ENCODE peak calls at places on chromosome 1, in seven cellular contexts. T, M, X, A, I, B and R are unnamed samples.

GRCh38 chr1:17429183-17429582 is 10.3 kb downstream of the RCC2 start:
- DNase-seq in B (no peak), M (no peak), X (no peak), A (no peak), T (no peak), I (no peak), R (no peak)

GRCh38 chr1:89758127-89758526 is 62.7 kb upstream of the LRRC8D start:
- DNase-seq in M (no peak), B (no peak), I (no peak), A (no peak), X (no peak), T (no peak), R (no peak)

GRCh38 chr1:154988053-154988954 is 5.1 kb upstream of the LENEP start:
- DNase-seq in M (no peak), T (no peak), A (no peak), I (no peak), B (no peak), X (no peak), R (no peak)

GRCh38 chr1:53553734-53554509 is 94.7 kb downstream of the DMRTB1 start:
- DNase-seq in M (peak; percentile 63), I (no peak), A (no peak), T (no peak), X (peak; percentile 11), B (peak; percentile 97), R (peak; percentile 2)

GRCh38 chr1:31875636-31876236 is 59.9 kb upstream of the SPOCD1 start:
- DNase-seq in I (no peak), X (no peak), T (no peak), B (no peak), M (no peak), A (peak; percentile 53), R (no peak)

GRCh38 chr1:75203415-75204277 is 69.5 kb downstream of the LHX8 start:
- DNase-seq in B (peak; percentile 62), M (peak; percentile 21), I (no peak), X (no peak), T (no peak), A (peak; percentile 62), R (no peak)

GRCh38 chr1:232873931-232874330 is 68.7 kb downstream of the MAP10 start:
- DNase-seq in I (no peak), A (no peak), T (no peak), X (no peak), B (peak; percentile 43), M (peak; percentile 23), R (no peak)

GRCh38 chr1:115501476-115501875 is 140.3 kb upstream of the VANGL1 start:
- DNase-seq in B (no peak), X (no peak), I (no peak), M (no peak), A (no peak), T (no peak), R (no peak)

GRCh38 chr1:201903135-201903534 is 14.4 kb downstream of the SHISA4 start:
- DNase-seq in B (peak; percentile 64), I (no peak), T (no peak), M (peak; percentile 85), A (peak; percentile 28), X (no peak), R (no peak)

GRCh38 chr1:1239624-1240347 is 6.7 kb downstream of the C1QTNF12 start:
- DNase-seq in X (no peak), M (no peak), T (no peak), B (peak; percentile 22), A (no peak), I (no peak), R (no peak)

GRCh38 chr1:53580739-53581475 is 121.7 kb downstream of the DMRTB1 start:
- DNase-seq in B (no peak), A (no peak), X (peak; percentile 1), I (no peak), T (no peak), M (no peak), R (peak; percentile 2)